ENCODE peak calls at places on chromosomes 1 and 21, in eight cellular contexts. One of them, this sample, is unnamed.

GRCh38 chr21:43959231-43960041 is 52.7 kb upstream of the TRAPPC10 start:
- DNase-seq in cardiac muscle cell: no peak
- DNase-seq in retinal pigment epithelial cell: no peak
- DNase-seq in stimulated activated CD8-positive, alpha-beta memory T cell treated with anti-CD3 and anti-CD28 coated beads, Interleukin-7, amount 100 ng/mL, for 48 hours: no peak
- DNase-seq in suprapubic skin: no peak
- DNase-seq in germinal center: no peak
- DNase-seq in kidney glomerular epithelial cell: no peak
- DNase-seq in GM12865: no peak
- DNase-seq in this sample: no peak

GRCh38 chr1:246153796-246154212 is 353.3 kb downstream of the SMYD3 start:
- DNase-seq in cardiac muscle cell: no peak
- DNase-seq in retinal pigment epithelial cell: peak; percentile 81
- DNase-seq in stimulated activated CD8-positive, alpha-beta memory T cell treated with anti-CD3 and anti-CD28 coated beads, Interleukin-7, amount 100 ng/mL, for 48 hours: no peak
- DNase-seq in suprapubic skin: no peak
- DNase-seq in germinal center: no peak
- DNase-seq in kidney glomerular epithelial cell: no peak
- DNase-seq in GM12865: no peak
- DNase-seq in this sample: no peak

GRCh38 chr1:206797534-206798383 is 25.5 kb upstream of the IL10 start:
- DNase-seq in cardiac muscle cell: peak; percentile 39
- DNase-seq in retinal pigment epithelial cell: no peak
- DNase-seq in stimulated activated CD8-positive, alpha-beta memory T cell treated with anti-CD3 and anti-CD28 coated beads, Interleukin-7, amount 100 ng/mL, for 48 hours: no peak
- DNase-seq in suprapubic skin: no peak
- DNase-seq in germinal center: peak; percentile 57
- DNase-seq in kidney glomerular epithelial cell: no peak
- DNase-seq in GM12865: peak; percentile 69
- DNase-seq in this sample: peak; percentile 33

GRCh38 chr1:20124451-20125057 is 5.2 kb upstream of the PLA2G2D start:
- DNase-seq in cardiac muscle cell: no peak
- DNase-seq in retinal pigment epithelial cell: peak; percentile 52
- DNase-seq in stimulated activated CD8-positive, alpha-beta memory T cell treated with anti-CD3 and anti-CD28 coated beads, Interleukin-7, amount 100 ng/mL, for 48 hours: no peak
- DNase-seq in suprapubic skin: peak; percentile 43
- DNase-seq in germinal center: no peak
- DNase-seq in kidney glomerular epithelial cell: peak; percentile 81
- DNase-seq in GM12865: peak; percentile 76
- DNase-seq in this sample: no peak

GRCh38 chr1:204564835-204565234 is 48.6 kb downstream of the MDM4 start:
- DNase-seq in cardiac muscle cell: no peak
- DNase-seq in retinal pigment epithelial cell: no peak
- DNase-seq in stimulated activated CD8-positive, alpha-beta memory T cell treated with anti-CD3 and anti-CD28 coated beads, Interleukin-7, amount 100 ng/mL, for 48 hours: no peak
- DNase-seq in suprapubic skin: no peak
- DNase-seq in germinal center: peak; percentile 67
- DNase-seq in kidney glomerular epithelial cell: no peak
- DNase-seq in GM12865: peak; percentile 93
- DNase-seq in this sample: peak; percentile 75

GRCh38 chr1:194447635-194448034 is 1261.2 kb upstream of the B3GALT2 start:
- DNase-seq in cardiac muscle cell: no peak
- DNase-seq in retinal pigment epithelial cell: no peak
- DNase-seq in stimulated activated CD8-positive, alpha-beta memory T cell treated with anti-CD3 and anti-CD28 coated beads, Interleukin-7, amount 100 ng/mL, for 48 hours: no peak
- DNase-seq in suprapubic skin: no peak
- DNase-seq in germinal center: no peak
- DNase-seq in kidney glomerular epithelial cell: no peak
- DNase-seq in GM12865: no peak
- DNase-seq in this sample: no peak

GRCh38 chr1:173193639-173194038 is 13.5 kb downstream of the TNFSF4 start:
- DNase-seq in cardiac muscle cell: no peak
- DNase-seq in retinal pigment epithelial cell: no peak
- DNase-seq in stimulated activated CD8-positive, alpha-beta memory T cell treated with anti-CD3 and anti-CD28 coated beads, Interleukin-7, amount 100 ng/mL, for 48 hours: no peak
- DNase-seq in suprapubic skin: no peak
- DNase-seq in germinal center: no peak
- DNase-seq in kidney glomerular epithelial cell: no peak
- DNase-seq in GM12865: no peak
- DNase-seq in this sample: no peak

GRCh38 chr21:18245493-18245967 is 897 bp downstream of the CHODL start:
- DNase-seq in cardiac muscle cell: peak; percentile 17
- DNase-seq in retinal pigment epithelial cell: no peak
- DNase-seq in stimulated activated CD8-positive, alpha-beta memory T cell treated with anti-CD3 and anti-CD28 coated beads, Interleukin-7, amount 100 ng/mL, for 48 hours: no peak
- DNase-seq in suprapubic skin: no peak
- DNase-seq in germinal center: no peak
- DNase-seq in kidney glomerular epithelial cell: no peak
- DNase-seq in GM12865: no peak
- DNase-seq in this sample: no peak

GRCh38 chr21:45397381-45397780 is 7.6 kb upstream of the COL18A1 start:
- DNase-seq in cardiac muscle cell: no peak
- DNase-seq in retinal pigment epithelial cell: no peak
- DNase-seq in stimulated activated CD8-positive, alpha-beta memory T cell treated with anti-CD3 and anti-CD28 coated beads, Interleukin-7, amount 100 ng/mL, for 48 hours: no peak
- DNase-seq in suprapubic skin: no peak
- DNase-seq in germinal center: no peak
- DNase-seq in kidney glomerular epithelial cell: no peak
- DNase-seq in GM12865: no peak
- DNase-seq in this sample: no peak

GRCh38 chr21:17667256-17667655 is 54.6 kb upstream of the BTG3 start:
- DNase-seq in cardiac muscle cell: no peak
- DNase-seq in retinal pigment epithelial cell: no peak
- DNase-seq in stimulated activated CD8-positive, alpha-beta memory T cell treated with anti-CD3 and anti-CD28 coated beads, Interleukin-7, amount 100 ng/mL, for 48 hours: no peak
- DNase-seq in suprapubic skin: no peak
- DNase-seq in germinal center: no peak
- DNase-seq in kidney glomerular epithelial cell: no peak
- DNase-seq in GM12865: no peak
- DNase-seq in this sample: no peak

GRCh38 chr1:203669739-203670138 is 43.1 kb downstream of the ATP2B4 start:
- DNase-seq in cardiac muscle cell: no peak
- DNase-seq in retinal pigment epithelial cell: no peak
- DNase-seq in stimulated activated CD8-positive, alpha-beta memory T cell treated with anti-CD3 and anti-CD28 coated beads, Interleukin-7, amount 100 ng/mL, for 48 hours: no peak
- DNase-seq in suprapubic skin: no peak
- DNase-seq in germinal center: no peak
- DNase-seq in kidney glomerular epithelial cell: peak; percentile 75
- DNase-seq in GM12865: no peak
- DNase-seq in this sample: no peak

GRCh38 chr1:9615316-9616063 is 26.8 kb downstream of the TMEM201 start:
- DNase-seq in cardiac muscle cell: peak; percentile 51
- DNase-seq in retinal pigment epithelial cell: peak; percentile 11
- DNase-seq in stimulated activated CD8-positive, alpha-beta memory T cell treated with anti-CD3 and anti-CD28 coated beads, Interleukin-7, amount 100 ng/mL, for 48 hours: no peak
- DNase-seq in suprapubic skin: peak; percentile 80
- DNase-seq in germinal center: peak; percentile 70
- DNase-seq in kidney glomerular epithelial cell: no peak
- DNase-seq in GM12865: peak; percentile 72
- DNase-seq in this sample: peak; percentile 71

GRCh38 chr1:208131631-208132286 is 112.4 kb downstream of the PLXNA2 start:
- DNase-seq in cardiac muscle cell: no peak
- DNase-seq in retinal pigment epithelial cell: no peak
- DNase-seq in stimulated activated CD8-positive, alpha-beta memory T cell treated with anti-CD3 and anti-CD28 coated beads, Interleukin-7, amount 100 ng/mL, for 48 hours: no peak
- DNase-seq in suprapubic skin: no peak
- DNase-seq in germinal center: no peak
- DNase-seq in kidney glomerular epithelial cell: no peak
- DNase-seq in GM12865: no peak
- DNase-seq in this sample: peak; percentile 4

GRCh38 chr1:37901191-37901892 is 42.0 kb upstream of the MTF1 start:
- DNase-seq in cardiac muscle cell: no peak
- DNase-seq in retinal pigment epithelial cell: no peak
- DNase-seq in stimulated activated CD8-positive, alpha-beta memory T cell treated with anti-CD3 and anti-CD28 coated beads, Interleukin-7, amount 100 ng/mL, for 48 hours: no peak
- DNase-seq in suprapubic skin: peak; percentile 13
- DNase-seq in germinal center: peak; percentile 16
- DNase-seq in kidney glomerular epithelial cell: no peak
- DNase-seq in GM12865: peak; percentile 86
- DNase-seq in this sample: peak; percentile 31

GRCh38 chr1:69777423-69777822 is 209.7 kb downstream of the LRRC7 start:
- DNase-seq in cardiac muscle cell: no peak
- DNase-seq in retinal pigment epithelial cell: no peak
- DNase-seq in stimulated activated CD8-positive, alpha-beta memory T cell treated with anti-CD3 and anti-CD28 coated beads, Interleukin-7, amount 100 ng/mL, for 48 hours: no peak
- DNase-seq in suprapubic skin: no peak
- DNase-seq in germinal center: no peak
- DNase-seq in kidney glomerular epithelial cell: no peak
- DNase-seq in GM12865: no peak
- DNase-seq in this sample: no peak

GRCh38 chr1:177164380-177165068 is at the start of gene ASTN1:
- DNase-seq in cardiac muscle cell: peak; percentile 55
- DNase-seq in retinal pigment epithelial cell: no peak
- DNase-seq in stimulated activated CD8-positive, alpha-beta memory T cell treated with anti-CD3 and anti-CD28 coated beads, Interleukin-7, amount 100 ng/mL, for 48 hours: no peak
- DNase-seq in suprapubic skin: no peak
- DNase-seq in germinal center: no peak
- DNase-seq in kidney glomerular epithelial cell: no peak
- DNase-seq in GM12865: no peak
- DNase-seq in this sample: no peak

GRCh38 chr1:57360846-57361407 is 62.9 kb downstream of the DAB1 start:
- DNase-seq in cardiac muscle cell: no peak
- DNase-seq in retinal pigment epithelial cell: no peak
- DNase-seq in stimulated activated CD8-positive, alpha-beta memory T cell treated with anti-CD3 and anti-CD28 coated beads, Interleukin-7, amount 100 ng/mL, for 48 hours: no peak
- DNase-seq in suprapubic skin: no peak
- DNase-seq in germinal center: no peak
- DNase-seq in kidney glomerular epithelial cell: no peak
- DNase-seq in GM12865: no peak
- DNase-seq in this sample: no peak

GRCh38 chr1:107883562-107883961 is 81.4 kb downstream of the VAV3 start:
- DNase-seq in cardiac muscle cell: peak; percentile 74
- DNase-seq in retinal pigment epithelial cell: no peak
- DNase-seq in stimulated activated CD8-positive, alpha-beta memory T cell treated with anti-CD3 and anti-CD28 coated beads, Interleukin-7, amount 100 ng/mL, for 48 hours: no peak
- DNase-seq in suprapubic skin: no peak
- DNase-seq in germinal center: no peak
- DNase-seq in kidney glomerular epithelial cell: no peak
- DNase-seq in GM12865: peak; percentile 28
- DNase-seq in this sample: no peak

GRCh38 chr1:87151500-87152421 is 176.9 kb upstream of the LMO4 start:
- DNase-seq in cardiac muscle cell: peak; percentile 87
- DNase-seq in retinal pigment epithelial cell: no peak
- DNase-seq in stimulated activated CD8-positive, alpha-beta memory T cell treated with anti-CD3 and anti-CD28 coated beads, Interleukin-7, amount 100 ng/mL, for 48 hours: peak; percentile 57
- DNase-seq in suprapubic skin: peak; percentile 85
- DNase-seq in germinal center: peak; percentile 55
- DNase-seq in kidney glomerular epithelial cell: peak; percentile 46
- DNase-seq in GM12865: peak; percentile 87
- DNase-seq in this sample: peak; percentile 50

GRCh38 chr1:2580691-2581090 is 5.9 kb upstream of the PRXL2B start:
- DNase-seq in cardiac muscle cell: no peak
- DNase-seq in retinal pigment epithelial cell: no peak
- DNase-seq in stimulated activated CD8-positive, alpha-beta memory T cell treated with anti-CD3 and anti-CD28 coated beads, Interleukin-7, amount 100 ng/mL, for 48 hours: no peak
- DNase-seq in suprapubic skin: no peak
- DNase-seq in germinal center: no peak
- DNase-seq in kidney glomerular epithelial cell: no peak
- DNase-seq in GM12865: no peak
- DNase-seq in this sample: no peak

GRCh38 chr1:25443030-25443699 is 12.5 kb downstream of the MACO1 start:
- DNase-seq in cardiac muscle cell: no peak
- DNase-seq in retinal pigment epithelial cell: no peak
- DNase-seq in stimulated activated CD8-positive, alpha-beta memory T cell treated with anti-CD3 and anti-CD28 coated beads, Interleukin-7, amount 100 ng/mL, for 48 hours: no peak
- DNase-seq in suprapubic skin: no peak
- DNase-seq in germinal center: no peak
- DNase-seq in kidney glomerular epithelial cell: no peak
- DNase-seq in GM12865: no peak
- DNase-seq in this sample: no peak

GRCh38 chr1:26391450-26391849 is 18.9 kb upstream of the ZNF683 start:
- DNase-seq in cardiac muscle cell: peak; percentile 17
- DNase-seq in retinal pigment epithelial cell: peak; percentile 43
- DNase-seq in stimulated activated CD8-positive, alpha-beta memory T cell treated with anti-CD3 and anti-CD28 coated beads, Interleukin-7, amount 100 ng/mL, for 48 hours: no peak
- DNase-seq in suprapubic skin: no peak
- DNase-seq in germinal center: no peak
- DNase-seq in kidney glomerular epithelial cell: peak; percentile 18
- DNase-seq in GM12865: peak; percentile 46
- DNase-seq in this sample: peak; percentile 42

GRCh38 chr1:209076688-209077087 is 506.8 kb upstream of the CAMK1G start:
- DNase-seq in cardiac muscle cell: no peak
- DNase-seq in retinal pigment epithelial cell: no peak
- DNase-seq in stimulated activated CD8-positive, alpha-beta memory T cell treated with anti-CD3 and anti-CD28 coated beads, Interleukin-7, amount 100 ng/mL, for 48 hours: no peak
- DNase-seq in suprapubic skin: no peak
- DNase-seq in germinal center: no peak
- DNase-seq in kidney glomerular epithelial cell: no peak
- DNase-seq in GM12865: peak; percentile 73
- DNase-seq in this sample: no peak

This sample was measured in B cell.